ENCODE peak calls at places on chromosomes 5 and 9, in five cellular contexts. E is body of pancreas, M is transverse colon, Y is bronchial epithelial cell, X is pancreas. G is an unnamed sample.

GRCh38 chr9:4661165-4662095 is 664 bp upstream of the PLPP6 start:
- DNase-seq in Y (peak; percentile 58), M (no peak), E (no peak), X (no peak), G (no peak)

GRCh38 chr5:180900178-180900577 is 1.2 kb downstream of the BTNL8 start:
- DNase-seq in M (no peak), X (no peak), E (no peak), Y (no peak), G (no peak)

GRCh38 chr5:36666986-36667385 is 60.6 kb downstream of the SLC1A3 start:
- DNase-seq in E (no peak), M (no peak), Y (no peak), X (no peak), G (no peak)

GRCh38 chr5:111694183-111694582 is 62.8 kb downstream of the NREP start:
- DNase-seq in X (no peak), E (no peak), Y (peak; percentile 94), M (no peak), G (no peak)

GRCh38 chr5:1736889-1737711 is 62.5 kb downstream of the MRPL36 start:
- DNase-seq in X (no peak), E (no peak), M (no peak), Y (no peak), G (no peak)

GRCh38 chr9:95074632-95075269 is 242.8 kb downstream of the FANCC start:
- DNase-seq in E (peak; percentile 73), Y (no peak), M (no peak), X (peak; percentile 85), G (no peak)

GRCh38 chr5:110045153-110045552 is 355.4 kb downstream of the MAN2A1 start:
- DNase-seq in Y (peak; percentile 35), E (no peak), X (no peak), M (no peak), G (no peak)

GRCh38 chr5:69261034-69261433 is 26.3 kb downstream of the CDK7 start:
- DNase-seq in M (no peak), Y (no peak), X (no peak), E (no peak), G (no peak)

GRCh38 chr5:75236322-75237316 is at the start of gene ANKRD31:
- DNase-seq in E (peak; percentile 89), X (peak; percentile 81), M (peak; percentile 91), Y (peak; percentile 41), G (peak; percentile 91)

GRCh38 chr5:4868140-4868735 is 271.9 kb upstream of the ADAMTS16 start:
- DNase-seq in M (peak; percentile 38), X (peak; percentile 50), E (peak; percentile 75), Y (peak; percentile 6), G (peak; percentile 36)

GRCh38 chr5:68261174-68262021 is 45.8 kb downstream of the PIK3R1 start:
- DNase-seq in Y (no peak), X (no peak), E (no peak), M (no peak), G (no peak)

GRCh38 chr5:119521232-119521631 is 68.9 kb downstream of the HSD17B4 start:
- DNase-seq in M (no peak), X (no peak), Y (no peak), E (no peak), G (no peak)
- TF ChIP-seq CTCF in M (no peak), X (no peak), Y (no peak), E (no peak), G (no peak)

DNA sequence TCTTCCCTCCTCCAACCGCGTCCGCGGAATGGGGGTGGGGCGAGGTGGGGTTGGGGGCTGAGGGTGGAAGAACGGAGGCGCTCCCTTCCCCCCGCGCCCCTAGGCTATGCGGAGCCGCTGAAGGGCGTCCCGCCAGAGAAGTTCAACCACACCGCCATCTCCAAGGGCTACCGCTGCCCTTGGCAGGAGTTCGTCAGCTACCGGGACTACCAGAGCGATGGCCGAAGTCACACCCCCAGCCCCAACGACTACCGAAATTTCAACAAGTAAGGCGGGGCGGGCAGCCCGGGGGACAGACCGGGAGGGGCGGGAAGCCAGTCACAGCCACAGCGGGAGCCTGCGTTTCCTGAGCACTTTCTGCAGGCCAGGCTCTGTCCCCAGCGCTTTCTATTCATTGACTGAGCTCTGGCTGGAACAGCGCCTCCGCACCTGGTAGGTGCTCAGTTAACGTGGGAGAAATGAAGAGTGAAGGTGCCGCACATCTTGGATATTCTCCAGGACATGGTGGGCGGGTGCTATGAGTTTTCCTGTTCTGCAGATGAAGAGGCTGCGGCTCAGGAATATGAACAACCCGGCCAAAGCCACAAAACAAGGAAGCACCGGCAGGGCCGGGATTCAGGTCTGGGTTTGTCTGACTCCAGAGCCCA is 11.3 kb downstream of the MYOZ3 start:
- DNase-seq in Y (peak; percentile 91), M (no peak), E (peak; percentile 31), X (no peak), G (peak; percentile 40)
- H3K4me3 ChIP-seq in Y (peak overlapping the region; percentile 26), M (peak overlapping the region; percentile 36), E (no peak overlapping the region), X (peak overlapping the region; percentile 26), G (no peak overlapping the region)

GRCh38 chr9:92253656-92254055 is 39.8 kb downstream of the IARS1 start:
- DNase-seq in X (no peak), M (no peak), E (no peak), Y (no peak), G (no peak)
- H3K36me3 ChIP-seq in X (peaks cover 42% of the 10 kb centered on the region), M (no peaks in the 10 kb centered on the region), E (peaks cover 28% of the 10 kb centered on the region), Y (peaks cover 41% of the 10 kb centered on the region), G (peaks cover 13% of the 10 kb centered on the region)

GRCh38 chr5:116359575-116359974 is 215.0 kb downstream of the SEMA6A start:
- DNase-seq in Y (no peak), X (no peak), M (no peak), E (no peak), G (no peak)

GRCh38 chr5:116361979-116362577 is 212.5 kb downstream of the SEMA6A start:
- DNase-seq in Y (no peak), M (no peak), X (no peak), E (no peak), G (no peak)

GRCh38 chr5:116358911-116359418 is 215.7 kb downstream of the SEMA6A start:
- DNase-seq in M (no peak), E (no peak), Y (no peak), X (no peak), G (no peak)

GRCh38 chr5:116360008-116360853 is 214.4 kb downstream of the SEMA6A start:
- DNase-seq in E (no peak), Y (no peak), M (peak; percentile 30), X (no peak), G (no peak)

DNA sequence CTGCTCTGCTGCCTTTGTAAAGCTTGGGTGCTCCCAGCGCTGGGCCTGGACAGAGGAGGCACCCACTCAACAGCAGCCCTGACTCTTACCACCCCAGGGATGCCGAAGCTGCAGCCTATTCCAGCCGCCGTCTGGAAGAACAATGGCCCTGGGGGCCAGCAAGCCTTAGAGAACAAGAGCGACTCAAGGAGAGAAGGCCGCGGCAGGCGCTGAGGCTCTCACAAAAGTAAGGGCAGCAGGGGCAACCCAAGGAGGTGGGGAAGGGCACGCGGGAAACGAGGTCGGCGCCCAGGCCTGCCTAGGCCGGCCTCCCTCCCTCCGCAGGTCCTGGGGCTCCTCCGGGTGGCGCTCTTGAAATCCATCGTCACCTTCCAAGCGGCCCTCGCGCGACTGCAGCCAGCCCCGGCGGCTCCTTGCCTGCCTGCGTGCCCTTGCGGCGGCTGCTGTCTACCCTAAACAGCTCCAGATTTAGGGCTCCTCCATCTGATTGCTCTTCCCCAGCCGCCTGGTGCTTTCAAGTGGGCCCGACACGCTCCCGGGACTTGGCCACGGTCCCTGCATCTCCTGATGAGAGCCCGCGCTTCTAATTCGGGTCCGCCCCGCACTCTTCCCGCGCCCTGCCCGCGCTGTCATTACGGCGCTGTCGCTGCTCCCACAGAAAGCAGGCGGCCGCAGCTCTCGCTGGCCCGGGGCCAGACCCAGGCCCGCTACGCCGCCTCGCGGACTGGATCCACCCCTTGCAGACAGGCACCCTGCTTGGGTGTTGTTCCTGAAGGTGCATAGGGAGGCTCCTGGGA is 213.3 kb downstream of the SEMA6A start:
- DNase-seq in Y (peak; percentile 35), E (peak; percentile 48), X (peak; percentile 32), M (peak; percentile 69), G (peak; percentile 67)
- TF ChIP-seq CTCF in Y (peak; percentile 54), E (peak; percentile 18), X (no peak), M (peak; percentile 18), G (no peak)

GRCh38 chr5:9046756-9047481 is 499.0 kb downstream of the SEMA5A start:
- DNase-seq in X (no peak), Y (peak; percentile 70), E (no peak), M (no peak), G (no peak)
- H3K4me3 ChIP-seq in X (no peak overlapping the region), Y (no peak overlapping the region), E (no peak overlapping the region), M (no peak overlapping the region), G (no peak overlapping the region)

DNA sequence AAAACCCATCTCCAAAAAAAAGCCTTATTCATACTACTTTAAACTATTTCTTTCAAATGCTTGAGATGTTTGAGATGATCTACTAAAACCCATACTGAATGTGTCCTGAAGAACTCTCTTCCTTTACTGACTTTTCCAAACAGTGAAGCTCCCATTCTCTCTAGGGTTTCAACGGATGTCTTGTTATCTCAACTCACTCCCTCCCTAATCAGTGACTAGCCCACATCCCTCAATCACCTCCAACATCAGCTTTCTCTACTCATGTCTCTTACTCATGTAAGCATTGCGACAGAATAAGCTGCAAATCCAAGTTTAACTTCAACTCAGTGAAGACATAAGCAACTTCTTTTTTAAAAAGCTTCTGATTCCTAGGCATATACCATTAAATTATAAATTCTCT is 42.1 kb downstream of the WDR41 start:
- DNase-seq in E (no peak), M (no peak), X (no peak), Y (peak; percentile 31), G (no peak)
- H3K36me3 ChIP-seq in E (no peaks in the 10 kb centered on the region), M (no peaks in the 10 kb centered on the region), X (peaks cover 5% of the 10 kb centered on the region), Y (peaks cover 12% of the 10 kb centered on the region), G (no peaks in the 10 kb centered on the region)

DNA sequence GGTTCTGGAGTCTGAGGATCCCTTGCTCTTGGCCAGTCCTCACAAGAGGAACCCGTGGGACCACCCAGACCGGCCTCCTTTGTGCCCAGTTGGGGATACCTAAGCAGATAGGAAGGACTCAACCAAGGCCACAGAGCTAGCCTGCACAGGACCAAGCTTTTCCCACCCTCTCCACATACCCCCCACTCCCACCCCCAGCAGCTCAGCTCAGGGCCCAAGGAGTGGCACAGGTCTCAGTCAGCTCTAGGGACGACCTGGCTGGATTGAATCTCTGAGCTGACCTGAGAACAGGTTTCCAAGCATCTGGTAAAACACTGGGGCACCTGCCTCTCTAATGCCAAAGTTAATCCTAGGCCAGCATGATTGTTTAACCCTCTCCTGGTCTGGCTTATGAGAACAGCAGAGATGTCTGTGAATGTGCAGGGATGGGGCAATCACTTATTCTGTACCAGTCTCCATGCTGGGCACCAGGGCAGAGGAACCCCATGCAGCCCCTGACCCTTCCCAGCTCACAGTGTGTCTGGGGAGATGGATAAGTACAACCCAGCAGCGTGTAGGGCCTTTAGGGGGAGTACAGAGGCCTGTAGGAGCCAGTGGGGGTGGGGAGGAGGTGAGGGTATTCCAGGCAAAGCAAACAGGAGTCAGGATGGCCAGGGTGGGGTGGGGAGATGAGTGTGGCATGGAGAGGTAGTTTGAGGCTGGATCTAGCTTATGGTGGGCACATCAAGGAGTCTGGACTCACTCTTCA is 605 bp upstream of the KIF12 start:
- DNase-seq in X (peak; percentile 55), M (no peak), E (no peak), Y (no peak), G (no peak)
- TF ChIP-seq CTCF in X (no peak), M (no peak), E (no peak), Y (no peak), G (no peak)

GRCh38 chr9:38671748-38672147 is 48.2 kb downstream of the FAM240B start:
- DNase-seq in M (no peak), E (no peak), X (no peak), Y (no peak), G (no peak)
- H3K4me3 ChIP-seq in M (no peak overlapping the region), E (no peak overlapping the region), X (no peak overlapping the region), Y (no peak overlapping the region), G (no peak overlapping the region)

G was measured in mucosa of descending colon.